ENCODE peak calls at places on chromosomes 2 and 18, in nine cellular contexts. X is kidney, F is endothelial cell of umbilical vein, N is dorsolateral prefrontal cortex, Y is fibroblast of the aortic adventitia, K is foreskin fibroblast, Z is OCI-LY7, L is tibial artery, V is breast epithelium. M is an unnamed sample.

GRCh38 chr2:216713691-216714411 is 18.5 kb upstream of the IGFBP5 start:
- DNase-seq in K (peak), V (peak), Z (no peak), L (peak), F (no peak), N (no peak), Y (peak), X (no peak), M (no peak)

GRCh38 chr2:219578811-219579210 is 6.7 kb downstream of the INHA start:
- DNase-seq in Y (peak), V (no peak), F (no peak), X (no peak), Z (no peak), L (no peak), K (peak), N (no peak), M (no peak)

GRCh38 chr2:44952143-44952805 is 10.8 kb downstream of the SIX3 start:
- DNase-seq in Y (peak), N (peak), X (peak), V (no peak), K (peak), Z (peak), L (no peak), F (peak), M (no peak)

GRCh38 chr2:26721267-26722032 is 28.9 kb downstream of the KCNK3 start:
- DNase-seq in X (peak), Z (no peak), K (no peak), N (no peak), Y (peak), V (no peak), L (no peak), F (no peak), M (no peak)

GRCh38 chr2:71671203-71671602 is 217.8 kb downstream of the DYSF start:
- DNase-seq in Y (no peak), F (no peak), X (peak), K (no peak), L (no peak), V (no peak), N (no peak), Z (no peak), M (no peak)

GRCh38 chr2:192314800-192315481 is 120.2 kb upstream of the TMEFF2 start:
- DNase-seq in N (no peak), K (no peak), X (peak), L (no peak), Y (no peak), V (no peak), F (no peak), Z (no peak), M (no peak)

GRCh38 chr2:209988010-209988409 is 14.4 kb upstream of the RPE start:
- DNase-seq in N (no peak), Z (no peak), Y (no peak), F (no peak), K (no peak), L (no peak), V (no peak), X (no peak), M (no peak)

GRCh38 chr2:1498176-1498575 is 84.9 kb downstream of the TPO start:
- DNase-seq in V (no peak), F (no peak), K (no peak), N (no peak), Z (no peak), X (peak), Y (no peak), L (no peak), M (no peak)

GRCh38 chr2:88451647-88452150 is 794 bp downstream of the FOXI3 start:
- DNase-seq in F (no peak), L (no peak), Y (no peak), V (no peak), Z (no peak), K (peak), N (no peak), X (peak), M (no peak)

GRCh38 chr18:46416706-46417638 is 240.0 kb downstream of the LOXHD1 start:
- DNase-seq in F (no peak), X (no peak), Z (peak), Y (no peak), K (no peak), V (no peak), L (no peak), N (no peak), M (no peak)

GRCh38 chr2:8682719-8683667 is 1.1 kb downstream of the ID2 start:
- DNase-seq in N (peak), X (peak), Z (peak), Y (peak), F (peak), L (peak), V (peak), K (peak), M (no peak)

GRCh38 chr2:200585730-200586643 is at the start of gene AOX1:
- DNase-seq in L (peak), X (peak), K (peak), Y (peak), N (peak), V (no peak), Z (peak), F (peak), M (peak)

GRCh38 chr2:197079832-197080555 is 153.5 kb upstream of the PGAP1 start:
- DNase-seq in K (peak), L (no peak), F (peak), V (no peak), N (no peak), Z (no peak), X (no peak), Y (peak), M (no peak)

GRCh38 chr2:193141998-193142397 is 947.3 kb upstream of the TMEFF2 start:
- DNase-seq in F (no peak), Y (no peak), L (no peak), Z (no peak), K (no peak), X (no peak), N (no peak), V (no peak), M (no peak)

GRCh38 chr2:239245872-239246701 is 154.7 kb downstream of the HDAC4 start:
- DNase-seq in V (no peak), K (no peak), Y (no peak), X (peak), Z (no peak), F (no peak), N (no peak), L (no peak), M (no peak)

GRCh38 chr2:200746301-200746700 is 65.4 kb upstream of the BZW1 start:
- DNase-seq in Y (no peak), N (no peak), L (no peak), Z (no peak), V (no peak), F (no peak), K (no peak), X (no peak), M (no peak)

GRCh38 chr2:64797881-64798590 is 144.3 kb upstream of the SERTAD2 start:
- DNase-seq in X (no peak), V (no peak), K (peak), N (no peak), Y (peak), L (no peak), Z (no peak), F (peak), M (no peak)

GRCh38 chr2:120177011-120177621 is 46.1 kb downstream of the TMEM185B start:
- DNase-seq in V (peak), F (peak), Y (no peak), L (no peak), K (no peak), Z (peak), N (no peak), X (peak), M (no peak)

GRCh38 chr2:83233284-83233683 is 1225.8 kb downstream of the SUCLG1 start:
- DNase-seq in F (no peak), Z (no peak), N (no peak), K (no peak), Y (no peak), V (no peak), X (no peak), L (no peak), M (no peak)

GRCh38 chr2:154173919-154174318 is 302.2 kb downstream of the GALNT13 start:
- DNase-seq in Z (no peak), F (no peak), K (no peak), L (no peak), N (no peak), Y (no peak), V (no peak), X (no peak), M (no peak)

GRCh38 chr2:122011493-122012270 is 256.2 kb downstream of the TSN start:
- DNase-seq in N (no peak), K (no peak), V (no peak), Z (no peak), F (no peak), Y (no peak), L (no peak), X (no peak), M (no peak)

GRCh38 chr18:68104036-68104435 is 587.5 kb upstream of the DSEL start:
- DNase-seq in X (no peak), Z (no peak), Y (peak), K (peak), N (no peak), V (no peak), F (no peak), L (no peak), M (no peak)

GRCh38 chr2:25306767-25307368 is 34.9 kb downstream of the DNMT3A start:
- DNase-seq in Z (no peak), F (no peak), X (no peak), L (peak), N (peak), V (no peak), Y (no peak), K (peak), M (no peak)

GRCh38 chr2:66929632-66930385 is 467.3 kb upstream of the ETAA1 start:
- DNase-seq in Y (peak), F (peak), Z (no peak), K (peak), N (peak), X (peak), V (peak), L (no peak), M (no peak)

GRCh38 chr2:200698217-200698616 is 112.4 kb downstream of the AOX1 start:
- DNase-seq in Y (no peak), L (no peak), Z (no peak), V (no peak), N (no peak), F (no peak), K (no peak), X (no peak), M (no peak)

GRCh38 chr2:23384551-23385349 is at the start of gene KLHL29:
- DNase-seq in N (peak), X (peak), Y (peak), Z (peak), L (peak), F (peak), K (peak), V (peak), M (peak)
- TF ChIP-seq CTCF in N (no peak), X (no peak), Y (no peak), Z (no peak), L (no peak), F (no peak), K (no peak), V (no peak), M (no peak)

DNA sequence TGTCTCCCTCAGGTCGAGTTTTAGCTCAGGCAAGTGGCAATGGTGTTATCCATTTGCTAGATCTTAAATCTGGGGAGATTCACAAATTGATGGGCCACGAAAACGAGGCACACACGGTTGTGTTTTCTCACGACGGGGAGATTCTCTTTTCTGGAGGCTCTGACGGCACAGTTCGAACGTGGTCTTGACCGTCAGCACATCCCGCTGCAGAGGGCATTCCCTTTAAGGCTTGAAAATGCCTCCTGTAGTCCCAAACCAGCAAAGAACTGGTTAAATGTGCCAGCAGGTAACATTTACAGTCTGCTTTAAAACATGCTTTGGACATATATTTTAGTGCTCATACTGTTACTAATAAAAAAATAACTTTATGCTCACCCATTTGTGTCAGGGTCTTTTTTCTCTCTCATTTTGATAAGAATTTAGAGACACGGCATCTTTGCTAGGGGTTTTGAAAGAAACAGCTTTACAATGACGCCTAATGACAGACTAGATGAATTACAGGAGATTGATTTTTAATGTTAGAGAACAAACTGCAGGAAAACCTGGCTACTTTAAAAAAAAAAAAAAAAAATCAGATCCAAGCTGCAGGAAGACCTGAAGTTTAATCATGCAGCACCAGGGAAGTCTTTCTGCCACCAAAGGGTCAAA is 602 bp upstream of the VWC2L start:
- DNase-seq in N (no peak), V (no peak), K (no peak), L (no peak), Y (no peak), X (no peak), F (no peak), Z (no peak), M (no peak)
- TF ChIP-seq CTCF in N (no peak), V (no peak), K (no peak), L (no peak), Y (no peak), X (no peak), F (no peak), Z (no peak), M (no peak)

DNA sequence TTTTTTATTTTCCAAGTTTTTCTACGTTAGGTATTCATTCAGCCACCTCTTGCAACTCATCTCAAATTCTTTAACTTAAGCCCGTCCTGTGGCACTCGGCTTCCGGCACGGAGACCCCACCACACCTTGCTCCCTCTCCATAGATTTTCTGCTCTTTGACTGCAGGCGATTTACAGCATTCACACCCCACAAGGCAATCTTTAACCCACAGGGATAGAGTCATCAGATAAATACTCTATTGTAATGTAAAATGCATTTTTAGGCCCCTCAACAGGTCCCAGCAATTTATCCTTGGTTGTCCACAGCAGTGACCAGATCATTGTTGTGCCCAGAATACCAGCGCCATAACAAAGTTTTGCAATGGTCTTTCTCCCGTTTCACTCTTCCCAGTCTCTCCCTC is 132.3 kb upstream of the EPHA4 start:
- DNase-seq in Y (no peak), Z (no peak), F (no peak), N (no peak), V (no peak), X (no peak), K (no peak), L (no peak), M (no peak)
- TF ChIP-seq CTCF in Y (no peak), Z (no peak), F (no peak), N (no peak), V (no peak), X (no peak), K (no peak), L (no peak), M (no peak)

DNA sequence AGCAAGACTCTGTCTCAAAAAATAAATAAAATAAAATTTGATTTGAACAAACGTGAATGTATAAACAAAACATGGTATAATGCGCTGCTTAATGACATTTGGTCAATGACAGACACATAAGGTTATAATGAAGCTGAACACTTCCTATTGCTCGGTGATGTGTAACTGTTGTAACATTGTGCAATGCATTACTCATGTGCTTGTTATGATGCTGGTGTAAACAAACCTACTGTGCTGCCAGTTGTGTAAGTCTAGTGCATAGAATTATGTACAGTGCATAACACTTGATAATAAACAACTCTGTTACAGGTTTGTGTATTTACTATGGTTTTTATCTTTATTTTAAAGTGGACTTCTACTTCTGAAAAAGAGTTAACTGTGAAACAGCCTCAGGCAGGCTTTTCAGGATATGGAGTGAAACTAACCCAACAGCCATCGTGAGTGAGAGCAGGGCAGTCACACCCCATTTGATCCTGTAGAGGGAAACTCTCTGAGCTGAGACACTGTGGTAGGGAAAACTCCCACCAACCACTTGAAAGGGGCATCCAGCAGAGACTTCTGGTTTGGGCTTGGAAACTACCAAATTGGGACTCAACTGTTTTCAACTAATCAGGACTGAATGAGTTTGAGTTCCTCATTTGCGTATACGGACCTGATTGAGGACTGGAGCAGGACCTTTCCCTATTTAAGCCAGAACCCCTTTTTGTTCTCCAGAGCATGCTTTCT is 8.7 kb upstream of the RPRD1A start:
- DNase-seq in L (no peak), N (no peak), Y (peak), F (no peak), X (no peak), V (no peak), K (peak), Z (no peak), M (no peak)
- TF ChIP-seq CTCF in L (no peak), N (no peak), Y (no peak), F (no peak), X (no peak), V (no peak), K (no peak), Z (no peak), M (no peak)

DNA sequence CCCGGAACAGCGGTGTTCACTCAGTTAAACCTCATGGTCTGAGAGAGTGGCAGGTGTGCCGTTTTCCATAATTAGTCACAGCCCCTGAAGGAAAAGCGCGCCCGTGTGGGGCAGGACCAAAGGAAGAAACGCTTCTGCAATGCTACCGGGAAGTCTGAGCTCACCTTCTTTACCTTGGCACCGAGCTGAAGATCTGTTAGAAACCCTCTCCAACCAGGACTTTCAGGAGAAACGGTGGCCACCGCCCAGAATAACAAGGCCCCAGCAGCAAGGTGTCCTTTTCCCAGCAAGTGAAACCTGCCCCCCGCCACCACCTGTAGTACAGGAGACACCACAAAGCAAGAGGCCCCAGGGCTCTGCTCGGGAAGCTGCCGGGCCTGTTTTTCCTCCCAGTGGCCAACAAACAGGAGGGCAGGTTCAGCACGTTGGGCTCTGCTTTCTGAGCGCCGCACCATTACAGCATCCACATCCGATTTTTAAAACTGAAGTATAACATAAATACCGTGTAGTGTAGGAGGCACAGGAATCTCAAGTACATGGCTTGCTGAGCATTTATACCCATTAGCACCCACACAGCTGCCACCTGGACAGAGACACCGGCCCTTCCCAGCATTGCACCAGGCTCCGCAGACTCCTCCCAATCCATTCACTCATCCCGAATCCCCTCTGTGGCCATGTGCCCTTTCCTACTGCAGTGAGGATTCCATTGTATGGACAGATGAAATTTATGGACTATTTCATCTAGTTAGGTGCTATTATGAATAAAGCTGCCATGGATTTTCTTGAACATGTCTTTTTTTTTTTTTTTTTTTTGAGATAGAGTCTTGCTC is 121.8 kb upstream of the RIOK3 start:
- DNase-seq in Z (no peak), N (no peak), V (peak), L (no peak), Y (no peak), X (peak), K (no peak), F (no peak), M (no peak)
- TF ChIP-seq CTCF in Z (no peak), N (no peak), V (no peak), L (no peak), Y (no peak), X (no peak), K (no peak), F (no peak), M (no peak)

DNA sequence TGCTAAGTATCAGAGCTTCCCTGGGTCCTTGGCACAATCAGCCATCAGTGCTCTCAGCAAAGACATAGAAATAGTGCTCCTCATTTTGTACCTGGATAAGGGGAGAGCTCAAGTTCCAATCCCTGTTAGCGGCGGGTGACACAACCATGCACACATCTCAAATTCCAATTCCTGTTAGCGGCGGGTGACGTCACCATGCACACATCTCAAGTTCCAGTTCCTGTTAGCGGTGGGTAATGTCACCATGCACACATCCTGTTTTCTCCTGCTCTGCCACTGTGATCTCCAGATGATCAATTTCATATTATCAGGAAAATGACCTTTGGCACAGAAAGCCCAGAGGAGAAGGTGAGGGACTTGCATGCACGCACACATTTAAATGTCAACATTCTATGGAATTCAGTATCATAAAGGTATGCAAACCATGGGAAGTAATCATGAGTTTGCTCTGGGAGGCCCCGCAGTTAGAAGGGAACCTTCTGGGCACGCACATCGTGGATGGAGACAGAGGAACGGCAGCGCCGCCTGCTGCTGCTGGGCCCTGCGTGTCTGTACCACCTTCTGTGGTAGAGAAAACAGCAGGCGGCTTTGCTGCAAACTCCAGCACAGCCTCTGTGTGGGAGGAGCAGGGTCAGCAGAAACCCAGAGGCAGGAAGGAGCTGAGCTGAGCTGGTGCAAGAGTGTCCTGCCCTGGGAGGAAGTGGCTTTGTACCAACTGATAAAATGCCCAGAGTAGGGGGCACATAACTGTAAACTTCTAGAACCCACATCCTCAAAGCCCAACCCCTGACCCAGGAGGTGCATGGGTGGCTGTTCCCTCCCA is 77.8 kb downstream of the MBP start:
- DNase-seq in X (peak), K (peak), L (peak), V (peak), Z (peak), N (peak), Y (peak), F (peak), M (no peak)
- TF ChIP-seq CTCF in X (peak), K (peak), L (peak), V (no peak), Z (peak), N (peak), Y (peak), F (peak), M (no peak)

GRCh38 chr2:231900975-231901374 is 25.2 kb downstream of the NPPC start:
- DNase-seq in Z (no peak), X (peak), K (no peak), V (no peak), F (no peak), Y (no peak), N (no peak), L (no peak), M (no peak)

GRCh38 chr2:231905026-231905425 is 21.2 kb downstream of the NPPC start:
- DNase-seq in Z (no peak), V (no peak), F (no peak), Y (no peak), X (peak), N (no peak), K (no peak), L (peak), M (no peak)

GRCh38 chr2:231902598-231902997 is 23.6 kb downstream of the NPPC start:
- DNase-seq in X (peak), Z (no peak), Y (no peak), K (no peak), F (no peak), N (no peak), V (no peak), L (no peak), M (no peak)

GRCh38 chr2:231904161-231904611 is 22.0 kb downstream of the NPPC start:
- DNase-seq in X (peak), V (no peak), Z (no peak), L (no peak), F (no peak), K (no peak), N (no peak), Y (no peak), M (no peak)

GRCh38 chr2:231900486-231900942 is 25.7 kb downstream of the NPPC start:
- DNase-seq in Z (peak), N (peak), X (peak), F (peak), V (no peak), K (peak), L (peak), Y (peak), M (peak)
- TF ChIP-seq CTCF in Z (peak), N (peak), X (peak), F (peak), V (peak), K (peak), L (peak), Y (peak), M (no peak)